ENCODE peak calls at places on chromosomes 2 and 18, in five cellular contexts. D, B, O, I and E are unnamed samples.

GRCh38 chr2:61538920-61539559 is 884 bp upstream of the XPO1 start:
- DNase-seq in D (no peak), B (peak), O (no peak), I (peak), E (peak)

GRCh38 chr2:1593371-1594205 is 150.7 kb downstream of the PXDN start:
- DNase-seq in D (no peak), B (no peak), O (no peak), I (peak), E (no peak)

GRCh38 chr2:20447437-20448245 is 767 bp downstream of the RHOB start:
- DNase-seq in D (peak), B (peak), O (peak), I (peak), E (peak)

GRCh38 chr2:25960920-25961319 is 21.4 kb downstream of the KIF3C start:
- DNase-seq in D (no peak), B (no peak), O (no peak), I (no peak), E (no peak)

GRCh38 chr18:35756506-35757117 is 175.1 kb downstream of the GALNT1 start:
- DNase-seq in D (peak), B (no peak), O (peak), I (peak), E (no peak)

GRCh38 chr2:69578201-69578555 is 65.4 kb downstream of the AAK1 start:
- DNase-seq in D (no peak), B (no peak), O (no peak), I (no peak), E (no peak)

GRCh38 chr2:101961287-101962242 is 30.2 kb upstream of the IL1R2 start:
- DNase-seq in D (no peak), B (peak), O (peak), I (no peak), E (peak)

GRCh38 chr2:381181-381580 is 93.3 kb upstream of the ALKAL2 start:
- DNase-seq in D (no peak), B (no peak), O (no peak), I (no peak), E (no peak)

GRCh38 chr2:121160366-121160765 is 124.6 kb downstream of the TFCP2L1 start:
- DNase-seq in D (no peak), B (no peak), O (no peak), I (no peak), E (no peak)

GRCh38 chr2:29398384-29399237 is 283.4 kb downstream of the CLIP4 start:
- DNase-seq in D (no peak), B (no peak), O (no peak), I (peak), E (no peak)

GRCh38 chr2:206211657-206212255 is 52.1 kb downstream of the EEF1B2 start:
- DNase-seq in D (no peak), B (no peak), O (no peak), I (no peak), E (no peak)

GRCh38 chr2:197011777-197012641 is 85.5 kb upstream of the PGAP1 start:
- DNase-seq in D (peak), B (no peak), O (no peak), I (peak), E (no peak)

GRCh38 chr2:64114912-64115277 is 29.3 kb downstream of the PELI1 start:
- DNase-seq in D (no peak), B (no peak), O (no peak), I (no peak), E (no peak)

GRCh38 chr2:176455865-176456291 is 186.6 kb downstream of the MTX2 start:
- DNase-seq in D (peak), B (peak), O (no peak), I (peak), E (peak)

GRCh38 chr2:98389248-98389605 is 43.0 kb downstream of the CNGA3 start:
- DNase-seq in D (no peak), B (no peak), O (no peak), I (no peak), E (no peak)

GRCh38 chr2:235054497-235054896 is 102.7 kb downstream of the SH3BP4 start:
- DNase-seq in D (no peak), B (no peak), O (peak), I (no peak), E (no peak)

GRCh38 chr2:235053649-235054048 is 101.8 kb downstream of the SH3BP4 start:
- DNase-seq in D (no peak), B (no peak), O (no peak), I (no peak), E (no peak)

GRCh38 chr2:235056768-235057167 is 105.0 kb downstream of the SH3BP4 start:
- DNase-seq in D (no peak), B (no peak), O (no peak), I (no peak), E (no peak)

GRCh38 chr2:235054919-235055318 is 103.1 kb downstream of the SH3BP4 start:
- DNase-seq in D (no peak), B (no peak), O (no peak), I (no peak), E (no peak)

GRCh38 chr2:235055891-235056516 is 104.2 kb downstream of the SH3BP4 start:
- DNase-seq in D (peak), B (no peak), O (peak), I (no peak), E (no peak)
- TF ChIP-seq CTCF in D (peak), B (peak), O (no peak), I (peak), E (peak)

GRCh38 chr2:6358542-6358941 is 507.2 kb downstream of the CMPK2 start:
- DNase-seq in D (no peak), B (no peak), O (no peak), I (no peak), E (no peak)
- TF ChIP-seq POLR2AphosphoS5 in D (no peak), B (no peak), O (no peak), I (no peak), E (no peak)

GRCh38 chr2:229582151-229582550 is 132.2 kb downstream of the DNER start:
- DNase-seq in D (no peak), B (no peak), O (no peak), I (no peak), E (peak)

GRCh38 chr2:229575569-229576315 is 138.6 kb downstream of the DNER start:
- DNase-seq in D (no peak), B (no peak), O (no peak), I (no peak), E (no peak)

GRCh38 chr2:229572434-229573338 is 141.7 kb downstream of the DNER start:
- DNase-seq in D (no peak), B (no peak), O (no peak), I (peak), E (no peak)

DNA sequence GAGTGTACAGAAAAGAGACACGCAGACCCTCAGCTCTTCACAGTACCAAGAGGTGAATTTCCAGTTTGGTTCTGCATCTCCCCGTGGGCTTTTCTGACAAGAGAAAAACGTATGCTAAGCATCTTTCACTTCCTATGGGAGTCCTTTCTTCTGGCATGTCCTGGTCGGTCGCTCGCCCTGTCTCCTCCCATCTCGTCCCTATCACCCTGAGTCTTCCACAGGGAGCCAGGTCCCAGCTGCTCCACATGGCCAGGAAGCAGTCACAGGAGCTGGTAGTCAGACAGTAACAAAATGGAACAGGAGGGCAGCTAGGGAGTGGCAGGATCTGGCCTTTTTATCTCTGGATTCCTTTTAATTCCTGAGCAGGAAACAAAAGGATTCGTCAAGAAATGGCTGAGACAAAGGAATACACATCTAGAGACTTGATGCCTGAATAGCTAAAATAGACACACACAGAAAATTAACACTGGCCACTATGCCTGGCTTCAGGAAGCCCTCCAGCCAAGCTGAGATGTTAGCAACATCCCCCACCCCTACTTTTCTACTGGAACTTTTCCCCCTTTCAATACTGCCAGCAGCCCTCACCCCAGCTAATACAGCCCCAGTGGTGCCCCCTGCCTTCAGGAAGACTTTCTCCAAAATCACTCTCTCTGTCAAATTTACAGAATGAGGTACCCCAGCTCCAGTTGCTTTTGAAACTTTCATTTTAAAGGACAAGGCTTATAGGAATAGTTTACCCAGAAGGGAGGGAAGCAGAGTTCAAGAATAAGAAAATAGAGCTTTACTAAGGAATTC is 136.1 kb downstream of the DNER start:
- DNase-seq in D (peak), B (no peak), O (no peak), I (no peak), E (no peak)
- TF ChIP-seq CTCF in D (peak), B (no peak), O (no peak), I (peak), E (no peak)

GRCh38 chr2:47172922-47173695 is 18.0 kb upstream of the STPG4 start:
- DNase-seq in D (no peak), B (no peak), O (no peak), I (no peak), E (no peak)
- TF ChIP-seq POLR2AphosphoS5 in D (no peak), B (no peak), O (no peak), I (no peak), E (no peak)